ENCODE peak calls at places on chromosome 4, in four cellular contexts. R is retinal pigment epithelial cell, A is thoracic aorta, U is cardiac fibroblast. Y is an unnamed sample.

GRCh38 chr4:38583102-38583501 is 80.9 kb upstream of the KLF3 start:
- DNase-seq in R (no peak), A (no peak), U (no peak), Y (no peak)

GRCh38 chr4:2786152-2786671 is 6.7 kb upstream of the SH3BP2 start:
- DNase-seq in R (no peak), A (no peak), U (no peak), Y (peak)

GRCh38 chr4:85302756-85303155 is 172.2 kb upstream of the ARHGAP24 start:
- DNase-seq in R (no peak), A (no peak), U (no peak), Y (no peak)

GRCh38 chr4:78517050-78517652 is 34.4 kb upstream of the ANXA3 start:
- DNase-seq in R (peak), A (no peak), U (peak), Y (no peak)

GRCh38 chr4:103938488-103938887 is 218.7 kb upstream of the TACR3 start:
- DNase-seq in R (no peak), A (no peak), U (no peak), Y (no peak)

GRCh38 chr4:189088783-189089182 is 851.9 kb upstream of the FRG1 start:
- DNase-seq in R (no peak), A (no peak), U (no peak), Y (no peak)

GRCh38 chr4:139229534-139230039 is 50.4 kb downstream of the MGARP start:
- DNase-seq in R (peak), A (no peak), U (peak), Y (peak)

GRCh38 chr4:114921790-114922581 is 191.4 kb downstream of the NDST4 start:
- DNase-seq in R (no peak), A (no peak), U (no peak), Y (no peak)

GRCh38 chr4:173509031-173510001 is 20.7 kb downstream of the HAND2 start:
- DNase-seq in R (no peak), A (no peak), U (peak), Y (peak)

DNA sequence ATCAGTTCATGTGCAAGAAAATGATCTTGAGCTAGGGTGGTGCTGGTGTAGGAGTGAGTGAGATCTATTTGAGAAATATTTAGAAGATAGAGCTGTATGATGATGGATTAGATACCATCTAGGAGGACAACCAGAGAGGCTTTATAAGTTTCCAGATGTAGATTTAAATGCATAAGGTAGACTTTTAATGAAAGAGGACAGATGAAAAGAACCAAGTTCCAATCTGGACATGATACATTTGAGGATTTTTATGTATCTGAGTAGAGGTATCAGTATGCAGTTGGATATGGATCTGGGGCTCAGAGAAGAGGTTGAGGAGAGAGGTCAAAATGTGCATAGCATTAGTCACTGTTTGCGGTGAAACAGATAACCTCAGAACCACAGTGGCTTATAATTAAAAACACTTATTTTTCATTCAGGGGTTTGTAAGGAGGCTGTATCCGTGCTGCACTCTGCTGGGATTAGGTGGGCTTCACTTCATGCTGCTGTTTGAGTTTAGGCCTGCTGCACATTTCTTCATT is 348.7 kb downstream of the BMPR1B start:
- DNase-seq in R (no peak), A (no peak), U (peak), Y (no peak)
- TF ChIP-seq CTCF in R (no peak), A (no peak), U (no peak), Y (no peak)

GRCh38 chr4:61202100-61202637 is 2.0 kb downstream of the ADGRL3 start:
- DNase-seq in R (no peak), A (no peak), U (peak), Y (peak)
- TF ChIP-seq CTCF in R (peak), A (no peak), U (peak), Y (no peak)

GRCh38 chr4:23718435-23718834 is 171.4 kb downstream of the PPARGC1A start:
- DNase-seq in R (no peak), A (no peak), U (no peak), Y (no peak)

GRCh38 chr4:23720556-23720955 is 169.3 kb downstream of the PPARGC1A start:
- DNase-seq in R (no peak), A (no peak), U (no peak), Y (no peak)

DNA sequence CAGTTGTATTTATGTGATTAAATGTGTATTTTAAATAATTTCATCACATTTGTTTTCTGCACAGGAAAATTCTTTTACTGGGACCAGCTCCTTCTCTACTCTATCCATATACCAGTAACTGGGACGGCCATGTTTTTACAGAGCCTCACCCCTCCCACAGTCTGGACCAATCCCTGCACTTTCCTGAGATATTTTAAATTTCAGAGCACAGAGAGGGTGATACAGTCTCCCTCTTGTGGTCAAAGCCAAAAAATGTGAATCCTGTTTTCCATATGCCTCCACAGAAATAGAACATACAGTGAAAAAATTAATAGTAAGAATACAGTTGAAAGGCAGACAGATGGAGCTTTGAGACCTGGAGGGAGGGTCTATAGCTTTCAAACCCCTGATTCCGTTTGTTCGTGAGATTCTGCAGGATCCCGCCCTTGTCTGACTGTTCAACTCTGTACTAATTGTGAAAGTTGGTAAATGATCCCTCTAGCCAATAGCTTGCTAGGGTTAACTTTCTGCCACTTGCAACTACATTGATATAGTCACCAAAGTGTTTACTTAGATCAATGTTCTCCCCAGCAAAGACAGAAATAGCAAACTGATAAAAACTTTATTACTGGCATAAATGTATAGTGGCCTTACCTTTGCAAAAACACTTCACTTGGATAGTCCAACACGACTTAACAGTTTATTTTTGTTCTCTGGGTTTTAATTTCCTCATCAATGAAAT is 172.2 kb downstream of the PPARGC1A start:
- DNase-seq in R (peak), A (no peak), U (peak), Y (peak)
- TF ChIP-seq CTCF in R (peak), A (no peak), U (peak), Y (no peak)

GRCh38 chr4:32417113-32417704 is 1697.0 kb downstream of the PCDH7 start:
- DNase-seq in R (no peak), A (no peak), U (peak), Y (no peak)
- TF ChIP-seq CTCF in R (peak), A (no peak), U (peak), Y (no peak)

DNA sequence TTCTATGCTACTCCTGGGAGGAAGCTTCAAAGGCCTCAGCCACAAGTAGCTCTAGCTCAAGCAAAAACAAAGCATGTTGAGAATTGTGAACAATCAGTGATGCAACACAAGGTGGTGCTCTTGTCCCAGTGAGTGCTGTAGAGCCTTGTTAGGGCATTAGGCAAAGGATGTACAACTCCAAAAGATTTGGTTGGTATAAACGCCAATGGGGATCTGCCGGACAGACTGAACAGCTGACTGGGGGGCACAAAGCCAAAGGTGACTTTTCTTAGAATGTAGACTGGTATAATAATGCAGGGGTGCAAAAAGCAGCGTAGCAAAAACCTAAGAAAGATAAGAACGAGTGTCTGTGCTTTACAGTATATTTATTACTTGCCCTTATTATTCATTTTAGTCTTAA is 62.6 kb upstream of the ALB start:
- DNase-seq in R (peak), A (no peak), U (peak), Y (peak)
- TF ChIP-seq CTCF in R (peak), A (peak), U (peak), Y (peak)

DNA sequence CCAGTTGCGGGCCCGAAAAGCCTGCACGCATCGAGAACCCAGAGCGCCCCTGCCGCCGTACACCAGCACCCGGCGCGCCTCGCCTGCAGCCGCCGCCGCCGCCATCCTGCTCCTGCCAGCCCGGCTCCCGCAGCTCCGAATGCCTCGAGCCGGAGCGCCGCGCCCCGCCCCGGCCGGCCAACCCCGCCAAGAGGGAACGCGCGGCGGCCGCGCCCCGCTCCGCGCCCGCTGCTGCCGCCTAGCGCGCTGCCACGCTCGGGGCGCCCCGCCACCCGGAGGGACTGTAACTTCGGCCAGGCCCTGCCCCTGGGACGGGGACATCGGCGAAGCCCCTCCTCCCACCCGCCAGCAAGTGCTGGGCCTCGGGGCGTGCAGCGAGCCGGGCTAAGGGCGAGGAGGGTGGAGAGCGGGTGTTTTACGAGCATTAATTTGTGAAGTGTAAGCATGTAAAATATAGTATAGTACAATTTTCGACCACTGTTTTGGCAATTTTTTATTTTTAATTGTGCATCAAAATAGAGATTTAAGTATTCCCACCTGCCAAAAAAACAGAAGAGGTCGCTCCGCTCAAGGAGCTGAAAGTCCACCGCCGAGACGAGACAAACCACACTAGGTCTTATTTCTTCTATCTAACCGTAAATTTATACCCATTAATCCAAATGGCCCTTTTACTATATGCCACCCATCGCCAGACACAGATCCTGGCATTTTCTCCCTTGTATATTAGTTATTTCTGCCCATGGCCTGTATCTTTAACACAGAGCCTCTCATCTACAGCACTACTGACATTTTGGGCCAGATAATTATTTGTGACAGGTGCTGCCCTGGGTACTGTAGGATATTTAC is at the start of gene QDPR:
- DNase-seq in R (peak), A (no peak), U (peak), Y (peak)
- TF ChIP-seq CTCF in R (peak), A (peak), U (no peak), Y (peak)

GRCh38 chr4:166257276-166257675 is 384.2 kb downstream of the TLL1 start:
- DNase-seq in R (no peak), A (no peak), U (no peak), Y (no peak)

GRCh38 chr4:166257891-166258290 is 384.9 kb downstream of the TLL1 start:
- DNase-seq in R (no peak), A (no peak), U (no peak), Y (no peak)

GRCh38 chr4:166252487-166253402 is 379.7 kb downstream of the TLL1 start:
- DNase-seq in R (no peak), A (no peak), U (peak), Y (no peak)
- TF ChIP-seq CTCF in R (peak), A (peak), U (peak), Y (peak)